ENCODE peak calls at places on chromosomes 6 and 20, in seven cellular contexts. Q is PC-9; S is CD4-positive, alpha-beta memory T cell; O is ovary; P is colonic mucosa; N is CD8-positive, alpha-beta memory T cell; B is brain microvascular endothelial cell. L is an unnamed sample. For H3K36me3, the result is how much of the 10 kb centered on the place peaks cover.

GRCh38 chr6:79266051-79266450 is 31.6 kb upstream of the HMGN3 start:
- DNase-seq in Q (no peak), S (no peak), O (no peak), P (no peak), N (no peak), B (no peak), L (no peak)

GRCh38 chr6:169844946-169845345 is 93.5 kb downstream of the ERMARD start:
- DNase-seq in Q (no peak), S (no peak), O (no peak), P (no peak), N (no peak), B (no peak), L (no peak)

GRCh38 chr6:165640767-165641166 is 22.3 kb downstream of the PDE10A start:
- DNase-seq in Q (no peak), S (no peak), O (no peak), P (no peak), N (no peak), B (no peak), L (no peak)

GRCh38 chr6:107337342-107337741 is 122.0 kb downstream of the PDSS2 start:
- DNase-seq in Q (no peak), S (no peak), O (no peak), P (no peak), N (no peak), B (no peak), L (no peak)

GRCh38 chr6:156687875-156688549 is 89.2 kb upstream of the ARID1B start:
- DNase-seq in Q (no peak), S (peak), O (no peak), P (peak), N (no peak), B (peak), L (no peak)

GRCh38 chr6:111096246-111096645 is 8.9 kb downstream of the SLC16A10 start:
- DNase-seq in Q (no peak), S (peak), O (no peak), P (peak), N (no peak), B (no peak), L (peak)

GRCh38 chr6:8556370-8557018 is 121.1 kb upstream of the SLC35B3 start:
- DNase-seq in Q (peak), S (no peak), O (no peak), P (no peak), N (no peak), B (peak), L (no peak)

GRCh38 chr6:25280617-25280990 is 1.4 kb downstream of the CARMIL1 start:
- DNase-seq in Q (no peak), S (peak), O (no peak), P (peak), N (no peak), B (no peak), L (no peak)

GRCh38 chr20:57667924-57668782 is 41.7 kb downstream of the PMEPA1 start:
- DNase-seq in Q (no peak), S (no peak), O (no peak), P (peak), N (no peak), B (no peak), L (no peak)
- H3K27ac ChIP-seq in Q (no peak), S (no peak), O (no peak), P (no peak), N (no peak), B (no peak), L (no peak)

GRCh38 chr20:19973920-19974620 is 43.1 kb upstream of the NAA20 start:
- DNase-seq in Q (peak), S (no peak), O (peak), P (peak), N (no peak), B (no peak), L (no peak)
- H3K4me3 ChIP-seq in Q (peak), S (no peak), O (no peak), P (no peak), N (no peak), B (peak), L (no peak)

DNA sequence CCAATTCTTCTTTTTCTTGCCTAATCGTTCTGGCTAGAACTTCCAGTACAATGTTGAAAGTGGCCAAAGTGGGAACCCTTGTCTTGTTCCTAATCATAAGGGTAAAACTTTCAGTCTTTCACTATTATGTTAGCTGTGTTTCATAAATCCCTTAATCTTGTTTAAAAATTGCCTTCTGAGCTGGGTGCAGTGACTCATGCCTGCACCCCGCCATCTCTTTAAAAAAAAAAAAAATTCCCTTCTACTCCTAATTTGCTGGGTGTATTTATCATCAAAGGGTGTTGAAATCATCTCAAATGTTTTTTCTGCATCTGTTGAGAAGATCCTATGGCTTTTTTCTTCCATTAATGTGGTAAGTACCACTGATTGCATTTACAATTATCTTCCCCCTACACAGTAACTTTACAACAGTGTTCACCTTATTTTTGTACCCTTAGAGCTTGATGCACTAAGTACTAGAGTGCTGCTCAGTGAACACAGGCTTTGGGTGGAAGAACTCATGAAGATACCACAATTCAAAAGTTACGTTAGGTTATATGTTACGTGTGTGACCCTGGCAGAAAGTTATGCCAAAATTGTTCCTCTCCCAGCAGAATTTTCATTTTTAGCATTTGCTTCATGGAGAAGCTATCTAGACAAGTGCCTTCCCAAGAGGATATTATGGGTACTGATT is 9.7 kb downstream of the SNRPB start:
- DNase-seq in Q (no peak), S (no peak), O (no peak), P (no peak), N (no peak), B (no peak), L (no peak)
- H3K36me3 ChIP-seq in Q (half or more), S (half or more), O (under half), P (under half), N (under half), B (half or more), L (under half)

DNA sequence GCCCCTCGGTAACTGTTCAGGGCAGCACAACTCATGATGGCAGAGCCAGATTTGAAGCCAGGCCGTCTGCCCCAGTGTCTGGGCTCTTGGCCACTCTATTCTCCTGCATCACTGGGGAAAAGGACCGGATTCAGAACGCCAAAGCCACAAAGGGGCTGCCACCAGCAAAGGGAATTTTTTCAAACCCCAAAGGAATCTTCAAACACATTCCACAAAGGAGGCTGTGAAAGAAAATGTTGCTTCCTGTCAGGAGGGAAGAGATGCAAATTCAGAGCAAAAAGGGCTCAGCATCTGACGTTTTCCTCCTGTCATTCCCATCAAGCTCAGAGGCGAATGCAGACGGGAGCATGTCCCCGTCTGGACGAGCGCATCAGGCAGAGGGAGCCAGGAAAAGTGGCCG is 63.1 kb downstream of the GRM4 start:
- DNase-seq in Q (no peak), S (no peak), O (no peak), P (no peak), N (no peak), B (no peak), L (no peak)
- H3K27ac ChIP-seq in Q (no peak), S (no peak), O (no peak), P (no peak), N (no peak), B (no peak), L (no peak)

DNA sequence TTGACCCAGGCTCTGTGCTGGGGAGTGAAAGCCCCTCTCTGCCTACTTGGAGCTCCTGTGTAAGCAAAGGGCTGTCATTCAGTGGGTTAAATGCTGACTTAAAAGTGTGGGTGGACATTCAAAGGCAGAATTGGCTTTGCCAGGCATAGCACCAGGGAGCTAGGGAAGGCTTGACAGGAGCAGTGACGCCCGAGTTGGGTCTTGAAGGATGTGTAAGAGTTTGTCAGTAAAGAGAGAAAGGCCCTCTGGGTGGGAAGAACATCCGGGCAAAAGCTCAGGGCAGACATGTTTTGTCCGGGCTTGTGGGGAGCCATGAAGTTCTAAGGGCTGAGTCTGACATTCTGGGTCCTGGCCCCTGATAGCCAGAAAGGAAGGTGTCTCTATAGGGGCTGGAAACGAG is 27.9 kb upstream of the CHMP4B start:
- DNase-seq in Q (no peak), S (no peak), O (no peak), P (no peak), N (no peak), B (no peak), L (no peak)
- H3K4me3 ChIP-seq in Q (no peak), S (no peak), O (no peak), P (no peak), N (no peak), B (no peak), L (no peak)

DNA sequence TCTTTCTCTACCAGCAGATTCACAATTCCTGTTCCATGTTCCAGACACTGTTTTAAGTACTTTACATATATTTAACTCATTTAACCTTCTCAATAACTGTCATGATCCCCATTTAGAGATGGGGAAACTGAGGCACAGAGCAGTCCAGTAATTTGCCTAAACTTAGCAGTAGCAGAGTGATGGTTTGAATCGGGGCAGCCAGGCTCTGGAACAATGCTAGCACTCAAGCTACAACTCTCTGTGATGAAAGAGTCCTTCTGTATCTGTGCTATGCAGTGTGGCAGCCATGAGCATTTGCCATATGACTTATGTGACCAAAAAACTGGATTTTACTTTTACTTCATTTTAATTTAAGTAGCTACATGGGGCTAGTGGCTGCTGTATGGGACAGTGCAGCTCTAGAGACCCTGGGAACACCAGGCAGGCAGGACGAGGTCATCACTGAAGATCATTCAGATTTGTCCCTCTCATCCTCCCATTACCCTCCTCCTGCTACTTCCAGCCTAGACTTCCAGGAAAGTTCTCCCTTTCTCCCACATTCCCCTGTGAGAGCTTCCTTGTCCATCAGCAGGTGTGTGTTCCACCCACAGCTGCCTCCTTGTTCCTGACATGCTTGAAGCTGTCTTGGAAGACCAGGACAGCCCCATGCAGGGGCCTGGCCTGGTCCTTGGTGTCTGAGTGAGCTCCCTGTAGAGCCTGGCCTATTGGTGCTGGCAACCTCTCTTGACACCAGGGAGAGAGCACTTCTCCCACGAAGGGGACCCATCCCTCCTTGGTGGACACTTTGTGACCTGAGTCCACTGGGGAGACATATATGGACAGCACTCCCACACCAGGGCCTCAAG is 157.0 kb downstream of the MRPL14 start:
- DNase-seq in Q (no peak), S (no peak), O (no peak), P (no peak), N (no peak), B (no peak), L (no peak)
- H3K36me3 ChIP-seq in Q (under half), S (under half), O (under half), P (under half), N (under half), B (under half), L (under half)

GRCh38 chr6:63403725-63404124 is 83.9 kb upstream of the LGSN start:
- DNase-seq in Q (no peak), S (no peak), O (no peak), P (no peak), N (no peak), B (no peak), L (no peak)
- H3K27ac ChIP-seq in Q (no peak), S (no peak), O (no peak), P (no peak), N (no peak), B (no peak), L (no peak)